ENCODE peak calls at places on chromosomes 13 and 19, in nine cellular contexts. H is colonic mucosa; N is mucosa of descending colon; F is OCI-LY7; G is CD8-positive, alpha-beta T cell; J is ovary; O is sigmoid colon; R is astrocyte; D is fibroblast of lung. Q is an unnamed sample. For H3K36me3, the result is how much of the 10 kb centered on the place peaks cover.

GRCh38 chr19:1942078-1942933 is 1.3 kb downstream of the CSNK1G2 start:
- DNase-seq in H (peak), N (peak), F (peak), G (peak), J (peak), O (peak), R (peak), D (peak), Q (peak)

GRCh38 chr13:51715613-51716012 is 88.3 kb downstream of the DHRS12 start:
- DNase-seq in H (no peak), N (no peak), F (no peak), G (no peak), J (no peak), O (no peak), R (no peak), D (no peak), Q (no peak)

GRCh38 chr19:51157265-51157664 is 15.2 kb downstream of the SIGLEC7 start:
- DNase-seq in H (no peak), N (no peak), F (no peak), G (no peak), J (no peak), O (no peak), R (no peak), D (no peak), Q (no peak)

GRCh38 chr19:6034512-6034911 is 56.6 kb upstream of the RANBP3 start:
- DNase-seq in H (no peak), N (no peak), F (no peak), G (peak), J (no peak), O (no peak), R (no peak), D (no peak), Q (no peak)

GRCh38 chr13:46804391-46804815 is 7.4 kb upstream of the ESD start:
- DNase-seq in H (no peak), N (no peak), F (no peak), G (no peak), J (no peak), O (no peak), R (peak), D (peak), Q (no peak)

GRCh38 chr19:43465468-43466120 is at the start of gene LYPD3:
- DNase-seq in H (peak), N (peak), F (no peak), G (no peak), J (peak), O (no peak), R (no peak), D (peak), Q (peak)

GRCh38 chr13:31174018-31174417 is 12.3 kb upstream of the HSPH1 start:
- DNase-seq in H (no peak), N (no peak), F (no peak), G (no peak), J (no peak), O (no peak), R (peak), D (peak), Q (no peak)

GRCh38 chr13:53822136-53822535 is 793.5 kb downstream of the OLFM4 start:
- DNase-seq in H (no peak), N (no peak), F (no peak), G (no peak), J (no peak), O (no peak), R (no peak), D (no peak), Q (no peak)

GRCh38 chr13:99600318-99600717 is 99.0 kb downstream of the TM9SF2 start:
- DNase-seq in H (no peak), N (no peak), F (peak), G (no peak), J (no peak), O (no peak), R (no peak), D (no peak), Q (no peak)

GRCh38 chr13:110647365-110647737 is 32.0 kb downstream of the NAXD start:
- DNase-seq in H (no peak), N (no peak), F (no peak), G (no peak), J (no peak), O (peak), R (no peak), D (no peak), Q (no peak)
- H3K36me3 ChIP-seq in H (under half), N (under half), F (under half), G (under half), J (under half), O (under half), R (under half), D (under half), Q (under half)

GRCh38 chr13:108915095-108915633 is 285.8 kb downstream of the MYO16 start:
- DNase-seq in H (no peak), N (no peak), F (no peak), G (no peak), J (no peak), O (no peak), R (peak), D (peak), Q (no peak)
- TF ChIP-seq CTCF in H (peak), N (no peak), F (peak), G (no peak), J (peak), O (peak), R (peak), D (peak), Q (no peak)

GRCh38 chr13:44763604-44764311 is 187.6 kb upstream of the TSC22D1 start:
- DNase-seq in H (no peak), N (peak), F (no peak), G (no peak), J (no peak), O (no peak), R (peak), D (no peak), Q (no peak)
- H3K4me3 ChIP-seq in H (no peak), N (no peak), F (no peak), G (no peak), J (no peak), O (no peak), R (no peak), D (no peak), Q (no peak)

DNA sequence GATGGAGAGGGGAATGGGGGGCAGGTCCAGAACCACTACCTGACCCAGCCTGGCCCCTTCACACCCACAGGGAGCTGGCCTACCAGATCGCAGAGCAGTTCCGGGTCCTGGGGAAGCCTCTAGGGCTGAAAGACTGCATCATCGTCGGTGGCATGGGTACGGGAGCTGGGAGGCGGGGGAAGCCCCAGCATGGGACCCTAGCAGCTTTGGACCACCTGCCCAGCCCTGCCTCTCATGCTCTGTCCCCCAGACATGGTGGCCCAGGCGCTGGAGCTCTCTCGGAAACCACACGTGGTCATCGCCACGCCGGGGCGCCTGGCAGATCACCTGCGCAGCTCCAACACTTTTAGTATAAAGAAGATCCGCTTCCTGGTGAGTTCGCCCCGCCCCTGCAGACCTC is 2.1 kb downstream of the DDX49 start:
- DNase-seq in H (no peak), N (peak), F (no peak), G (no peak), J (no peak), O (no peak), R (no peak), D (no peak), Q (peak)
- H3K36me3 ChIP-seq in H (under half), N (under half), F (half or more), G (under half), J (under half), O (under half), R (under half), D (under half), Q (half or more)

GRCh38 chr19:56221851-56222250 is 19.8 kb downstream of the ZSCAN5C start:
- DNase-seq in H (no peak), N (no peak), F (no peak), G (no peak), J (no peak), O (no peak), R (no peak), D (no peak), Q (no peak)

GRCh38 chr19:56217039-56217949 is 15.2 kb downstream of the ZSCAN5C start:
- DNase-seq in H (no peak), N (peak), F (no peak), G (no peak), J (no peak), O (no peak), R (peak), D (peak), Q (no peak)

GRCh38 chr19:56223481-56223880 is 21.4 kb downstream of the ZSCAN5C start:
- DNase-seq in H (no peak), N (no peak), F (no peak), G (no peak), J (no peak), O (no peak), R (no peak), D (no peak), Q (no peak)

DNA sequence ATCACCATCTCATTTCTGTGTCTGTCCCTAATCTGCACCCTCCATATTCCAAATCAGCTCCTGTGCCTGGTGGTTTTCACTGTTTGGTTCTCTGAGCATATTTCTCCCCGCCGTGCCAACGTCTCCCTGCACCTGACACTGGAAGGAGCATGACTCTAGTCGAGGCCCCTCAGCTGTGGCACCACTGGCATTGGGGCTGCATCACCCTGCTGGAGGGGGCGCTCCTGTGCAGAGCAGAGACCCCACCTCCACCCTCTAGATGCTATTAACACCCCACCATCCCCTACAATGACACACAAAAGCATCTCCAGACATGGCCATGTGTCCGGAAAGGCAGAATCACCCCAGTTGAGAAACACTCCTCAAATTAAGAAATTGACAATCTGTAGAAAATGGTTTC is 20.8 kb downstream of the ZSCAN5C start:
- DNase-seq in H (no peak), N (no peak), F (no peak), G (no peak), J (no peak), O (no peak), R (no peak), D (no peak), Q (no peak)
- TF ChIP-seq CTCF in H (no peak), N (no peak), F (peak), G (no peak), J (no peak), O (no peak), R (no peak), D (no peak), Q (no peak)

GRCh38 chr19:46076951-46077814 is 36.4 kb upstream of the IGFL4 start:
- DNase-seq in H (peak), N (peak), F (peak), G (no peak), J (no peak), O (peak), R (peak), D (peak), Q (no peak)
- H3K4me3 ChIP-seq in H (peak), N (no peak), F (no peak), G (no peak), J (peak), O (peak), R (peak), D (peak), Q (no peak)

DNA sequence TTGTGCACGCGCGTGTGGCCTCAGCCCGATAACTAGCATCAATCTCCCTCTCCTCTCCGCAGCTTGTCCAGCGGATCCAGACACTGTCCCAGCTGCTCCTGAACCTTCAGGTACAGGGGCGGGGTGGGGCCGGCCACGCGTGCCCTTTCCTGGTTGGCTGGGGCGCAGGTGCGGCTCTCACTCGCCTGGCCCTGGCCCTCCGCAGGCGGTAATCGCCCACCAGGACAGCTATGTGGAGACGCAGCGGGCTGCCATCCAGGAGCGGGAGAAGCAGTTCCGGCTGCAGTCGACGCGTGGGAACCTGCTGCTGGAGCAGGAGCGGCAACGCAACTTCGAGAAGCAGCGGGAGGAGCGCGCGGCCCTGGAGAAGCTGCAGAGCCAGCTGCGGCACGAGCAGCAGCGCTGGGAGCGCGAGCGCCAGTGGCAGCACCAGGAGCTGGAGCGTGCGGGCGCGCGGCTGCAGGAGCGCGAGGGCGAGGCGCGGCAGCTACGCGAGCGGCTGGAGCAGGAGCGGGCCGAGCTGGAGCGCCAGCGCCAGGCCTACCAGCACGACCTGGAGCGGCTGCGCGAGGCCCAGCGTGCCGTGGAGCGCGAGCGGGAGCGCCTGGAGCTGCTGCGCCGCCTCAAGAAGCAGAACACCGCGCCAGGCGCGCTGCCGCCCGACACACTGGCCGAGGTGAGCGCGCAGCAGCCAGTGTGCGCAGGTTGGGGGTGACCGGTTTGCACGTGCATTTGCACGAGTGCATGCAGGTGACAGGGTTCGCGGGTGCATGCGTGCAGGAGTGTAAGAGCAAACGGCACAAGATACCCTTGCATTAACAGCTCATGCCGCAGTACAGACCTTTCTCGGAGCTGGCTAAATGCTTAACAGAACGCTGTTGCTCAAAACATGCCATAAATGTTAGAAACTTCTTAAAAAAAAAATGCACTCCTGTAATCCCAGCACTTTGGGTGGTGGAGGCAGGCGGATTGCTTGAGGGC is 21.5 kb downstream of the PEX11G start:
- DNase-seq in H (no peak), N (no peak), F (no peak), G (no peak), J (no peak), O (no peak), R (no peak), D (no peak), Q (no peak)
- H3K36me3 ChIP-seq in H (under half), N (under half), F (half or more), G (half or more), J (under half), O (half or more), R (under half), D (under half), Q (half or more)

GRCh38 chr19:3236272-3236671 is 11.8 kb downstream of the CELF5 start:
- DNase-seq in H (no peak), N (no peak), F (no peak), G (no peak), J (no peak), O (no peak), R (no peak), D (no peak), Q (no peak)

GRCh38 chr19:3233116-3233515 is 8.7 kb downstream of the CELF5 start:
- DNase-seq in H (no peak), N (no peak), F (no peak), G (no peak), J (no peak), O (no peak), R (no peak), D (no peak), Q (no peak)

GRCh38 chr19:3231288-3231687 is 6.8 kb downstream of the CELF5 start:
- DNase-seq in H (no peak), N (no peak), F (no peak), G (no peak), J (no peak), O (no peak), R (no peak), D (no peak), Q (no peak)

GRCh38 chr19:3234800-3235199 is 10.3 kb downstream of the CELF5 start:
- DNase-seq in H (no peak), N (no peak), F (no peak), G (no peak), J (no peak), O (no peak), R (no peak), D (no peak), Q (no peak)

DNA sequence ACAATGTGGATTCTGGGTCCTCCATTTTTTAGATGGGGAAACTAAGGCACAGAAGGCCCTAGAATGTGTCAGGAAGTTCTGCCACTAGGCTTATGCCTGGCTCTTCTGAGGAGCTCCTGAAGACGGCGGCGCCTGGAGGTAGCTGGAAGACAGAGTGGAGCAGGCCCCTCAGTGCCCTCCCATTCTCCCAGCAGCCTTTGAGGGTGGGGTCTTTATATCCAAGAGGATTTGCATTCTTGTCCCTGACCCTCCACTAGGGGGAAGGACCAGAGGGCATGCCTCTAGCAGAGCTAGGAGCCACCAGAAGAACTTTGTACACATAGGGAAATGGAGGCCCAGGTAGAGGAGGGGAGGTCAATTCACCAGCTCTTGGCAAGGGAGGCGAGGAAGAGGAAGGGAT is 9.4 kb downstream of the CELF5 start:
- DNase-seq in H (no peak), N (no peak), F (no peak), G (no peak), J (no peak), O (no peak), R (no peak), D (no peak), Q (no peak)
- TF ChIP-seq CTCF in H (no peak), N (no peak), F (no peak), G (no peak), J (no peak), O (no peak), R (no peak), D (no peak), Q (no peak)